ENCODE peak calls at places on chromosomes 2 and 18, in four cellular contexts. Z, A, C and Q are unnamed samples.

GRCh38 chr18:38940863-38941531 is 1375.4 kb upstream of the CELF4 start:
- DNase-seq in Z (peak; percentile 99), A (no peak), C (peak; percentile 36), Q (peak; percentile 57)

GRCh38 chr2:204967199-204967995 is 422.1 kb downstream of the PARD3B start:
- DNase-seq in A (no peak), Z (no peak), C (no peak), Q (no peak)

GRCh38 chr2:30708491-30709290 is 98.6 kb downstream of the CAPN13 start:
- DNase-seq in A (no peak), C (peak; percentile 23), Z (no peak), Q (no peak)

GRCh38 chr2:188316354-188316753 is 24.7 kb downstream of the GULP1 start:
- DNase-seq in C (no peak), Z (no peak), A (no peak), Q (no peak)

GRCh38 chr2:227661019-227661726 is 5.4 kb upstream of the SCYGR5 start:
- DNase-seq in C (no peak), A (peak; percentile 27), Z (no peak), Q (no peak)

GRCh38 chr2:24768013-24768412 is 25.2 kb downstream of the PTRHD1 start:
- DNase-seq in C (no peak), Z (no peak), A (no peak), Q (no peak)

GRCh38 chr2:31739156-31739555 is 158.4 kb upstream of the SRD5A2 start:
- DNase-seq in Z (no peak), C (no peak), A (no peak), Q (no peak)

GRCh38 chr2:11750422-11750821 is 4.0 kb downstream of the LPIN1 start:
- DNase-seq in C (no peak), Z (peak; percentile 70), A (no peak), Q (no peak)

GRCh38 chr2:128354731-128355470 is 36.2 kb upstream of the HS6ST1 start:
- DNase-seq in A (no peak), Z (no peak), C (no peak), Q (no peak)

GRCh38 chr2:160442603-160443002 is 51.0 kb downstream of the RBMS1 start:
- DNase-seq in A (no peak), C (no peak), Z (no peak), Q (no peak)

GRCh38 chr2:26650713-26651457 is 9.7 kb upstream of the CIB4 start:
- DNase-seq in C (no peak), A (no peak), Z (no peak), Q (no peak)

GRCh38 chr2:239896075-239896474 is 129.1 kb downstream of the NDUFA10 start:
- DNase-seq in A (peak; percentile 27), Z (no peak), C (no peak), Q (no peak)

DNA sequence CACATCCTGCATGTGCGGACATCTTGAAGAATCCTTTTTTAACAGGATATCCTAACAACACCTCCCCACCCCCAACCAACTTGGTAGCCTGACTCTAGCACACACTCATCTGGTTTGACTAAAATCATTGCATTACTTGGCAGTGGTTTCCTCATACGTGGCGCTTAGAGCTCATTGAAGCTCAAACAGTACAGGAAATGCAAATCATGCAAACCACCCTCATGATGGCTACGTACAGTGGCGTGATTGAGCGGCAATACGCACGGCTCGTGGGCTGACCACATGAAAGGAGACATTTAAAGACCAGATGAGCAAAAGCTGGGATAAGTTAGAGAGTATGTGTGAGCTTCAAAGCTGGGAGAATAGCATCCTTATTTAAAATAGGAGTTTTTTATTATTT is 336.2 kb downstream of the ZEB2 start:
- DNase-seq in C (no peak), A (no peak), Z (peak; percentile 61), Q (no peak)
- TF ChIP-seq CBX5 in C (no peak), A (no peak), Z (no peak), Q (no peak)

DNA sequence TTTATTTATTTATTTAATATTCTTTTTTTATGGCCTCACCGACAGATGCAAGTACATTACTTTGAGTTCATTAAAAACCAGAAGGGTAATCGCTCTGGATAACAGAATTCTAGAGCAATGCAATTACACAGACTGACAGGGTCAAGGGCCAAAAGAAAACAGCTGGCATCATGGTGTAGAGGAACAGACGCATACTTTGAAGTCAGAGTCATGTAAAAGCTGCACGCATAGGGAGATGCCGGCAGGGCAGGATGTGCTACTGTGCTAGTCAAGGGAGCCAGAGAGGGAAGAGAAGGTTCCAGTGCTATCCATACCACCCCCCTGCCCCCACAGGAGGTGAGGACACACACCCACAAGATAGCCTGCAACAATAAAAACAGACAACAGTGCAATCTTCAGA is 115.2 kb upstream of the TFCP2L1 start:
- DNase-seq in Z (no peak), C (no peak), A (no peak), Q (no peak)
- TF ChIP-seq CBX5 in Z (no peak), C (no peak), A (no peak), Q (no peak)

DNA sequence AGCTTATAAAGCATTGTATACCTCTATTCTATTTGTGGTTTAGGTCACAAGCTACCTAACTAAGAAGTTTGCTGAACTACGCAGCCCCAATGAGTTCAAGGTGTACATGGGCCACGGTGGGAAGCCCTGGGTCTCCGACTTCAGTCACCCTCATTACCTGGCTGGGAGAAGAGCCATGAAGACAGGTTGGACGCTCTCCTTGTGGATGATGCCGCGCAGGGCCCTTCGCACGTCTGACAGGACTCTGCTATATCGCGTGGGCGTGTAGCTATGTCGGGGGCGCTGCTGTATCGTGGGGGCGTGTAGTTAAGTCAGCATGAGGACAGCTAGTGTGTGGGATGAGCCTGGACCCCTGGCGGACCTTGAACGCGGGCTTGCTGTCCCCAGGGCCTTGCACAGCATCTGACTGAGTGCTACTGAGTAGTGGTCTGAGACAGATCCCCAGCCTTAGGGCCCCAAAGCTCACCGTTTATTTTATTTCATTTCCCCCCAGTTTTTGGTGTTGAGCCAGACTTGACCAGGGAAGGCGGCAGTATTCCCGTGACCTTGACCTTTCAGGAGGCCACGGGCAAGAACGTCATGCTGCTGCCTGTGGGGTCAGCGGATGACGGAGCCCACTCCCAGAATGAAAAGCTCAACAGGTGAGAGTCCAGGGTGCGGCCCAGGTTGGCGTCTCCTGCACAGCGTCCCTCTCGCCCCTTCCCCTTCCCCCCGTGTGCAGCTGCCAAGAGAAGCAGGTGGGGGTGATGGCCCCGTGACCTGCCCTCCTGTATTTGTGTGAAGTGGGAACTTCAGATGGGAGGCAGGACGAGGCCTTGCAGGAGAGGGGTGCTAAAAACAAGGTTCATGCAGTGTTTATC is 15.6 kb upstream of the CNDP1 start:
- DNase-seq in Z (no peak), A (no peak), C (no peak), Q (no peak)
- TF ChIP-seq CBX5 in Z (no peak), A (no peak), C (no peak), Q (no peak)

GRCh38 chr18:44821924-44822323 is 141.2 kb downstream of the SETBP1 start:
- DNase-seq in C (no peak), A (no peak), Z (no peak), Q (no peak)
- TF ChIP-seq CBX5 in C (no peak), A (no peak), Z (no peak), Q (no peak)

GRCh38 chr2:62505649-62506420 is at the start of gene TMEM17:
- DNase-seq in A (peak; percentile 74), Z (peak; percentile 35), C (peak; percentile 95), Q (no peak)
- TF ChIP-seq CBX5 in A (no peak), Z (no peak), C (peak; percentile 49), Q (no peak)